ENCODE peak calls at places on chromosomes 3 and 15, in eight cellular contexts. L, A, D, Z, J, T, W and K are unnamed samples.

GRCh38 chr15:78937132-78937739 is 7.6 kb downstream of the CTSH start:
- DNase-seq in L (peak; percentile 66), A (no peak), D (peak; percentile 69), Z (no peak), J (no peak), T (no peak), W (no peak), K (no peak)

GRCh38 chr3:195540031-195540430 is 3.1 kb downstream of the PPP1R2 start:
- DNase-seq in L (no peak), A (no peak), D (no peak), Z (no peak), J (no peak), T (no peak), W (no peak), K (no peak)

GRCh38 chr3:128492353-128493220 is at the start of gene GATA2:
- DNase-seq in L (no peak), A (no peak), D (peak; percentile 51), Z (no peak), J (no peak), T (no peak), W (no peak), K (no peak)

GRCh38 chr15:25877681-25878080 is 14.6 kb upstream of the ATP10A start:
- DNase-seq in L (no peak), A (no peak), D (no peak), Z (no peak), J (no peak), T (no peak), W (no peak), K (no peak)

GRCh38 chr3:141241248-141242034 is 9.8 kb downstream of the PXYLP1 start:
- DNase-seq in L (no peak), A (peak; percentile 21), D (peak; percentile 83), Z (no peak), J (no peak), T (no peak), W (no peak), K (peak; percentile 52)

GRCh38 chr3:108018552-108018951 is 72.3 kb downstream of the CD47 start:
- DNase-seq in L (no peak), A (no peak), D (no peak), Z (no peak), J (no peak), T (no peak), W (no peak), K (no peak)

GRCh38 chr3:148763921-148764320 is 63.7 kb upstream of the CPB1 start:
- DNase-seq in L (no peak), A (peak; percentile 4), D (no peak), Z (no peak), J (no peak), T (no peak), W (no peak), K (no peak)

GRCh38 chr3:12750658-12751071 is 8.4 kb downstream of the TMEM40 start:
- DNase-seq in L (peak; percentile 76), A (peak; percentile 84), D (no peak), Z (no peak), J (peak; percentile 26), T (peak; percentile 73), W (no peak), K (no peak)